ENCODE peak calls at places on chromosomes 16 and 17, in seven cellular contexts. One of them, this sample, is unnamed.

GRCh38 chr17:9291912-9292562 is 270.7 kb downstream of the NTN1 start:
- DNase-seq in transverse colon: peak
- DNase-seq in activated T-helper 9 cell treated with anti-CD3 and anti-CD28 coated beads, Interleukin-2, amount 50 U/mL, for 16 hours: peak
- DNase-seq in cerebellar nuclear complex: no peak
- DNase-seq in NCI-H2029 treated with DMSO at 0.1 percent for 48 hours: no peak
- DNase-seq in kidney epithelial cell: no peak
- DNase-seq in T-cell: peak
- DNase-seq in this sample: no peak

GRCh38 chr17:28552201-28552999 is at the start of gene UNC119:
- DNase-seq in transverse colon: peak
- DNase-seq in activated T-helper 9 cell treated with anti-CD3 and anti-CD28 coated beads, Interleukin-2, amount 50 U/mL, for 16 hours: peak
- DNase-seq in cerebellar nuclear complex: no peak
- DNase-seq in NCI-H2029 treated with DMSO at 0.1 percent for 48 hours: no peak
- DNase-seq in kidney epithelial cell: no peak
- DNase-seq in T-cell: peak
- DNase-seq in this sample: no peak

GRCh38 chr16:47965439-47965838 is 190.4 kb downstream of the ABCC12 start:
- DNase-seq in transverse colon: no peak
- DNase-seq in activated T-helper 9 cell treated with anti-CD3 and anti-CD28 coated beads, Interleukin-2, amount 50 U/mL, for 16 hours: no peak
- DNase-seq in cerebellar nuclear complex: no peak
- DNase-seq in NCI-H2029 treated with DMSO at 0.1 percent for 48 hours: no peak
- DNase-seq in kidney epithelial cell: peak
- DNase-seq in T-cell: no peak
- DNase-seq in this sample: no peak

GRCh38 chr16:12257926-12258561 is 281.5 kb downstream of the SNX29 start:
- DNase-seq in transverse colon: peak
- DNase-seq in activated T-helper 9 cell treated with anti-CD3 and anti-CD28 coated beads, Interleukin-2, amount 50 U/mL, for 16 hours: no peak
- DNase-seq in cerebellar nuclear complex: no peak
- DNase-seq in NCI-H2029 treated with DMSO at 0.1 percent for 48 hours: peak
- DNase-seq in kidney epithelial cell: no peak
- DNase-seq in T-cell: no peak
- DNase-seq in this sample: no peak

GRCh38 chr17:21072623-21073278 is 29.9 kb upstream of the USP22 start:
- DNase-seq in transverse colon: no peak
- DNase-seq in activated T-helper 9 cell treated with anti-CD3 and anti-CD28 coated beads, Interleukin-2, amount 50 U/mL, for 16 hours: no peak
- DNase-seq in cerebellar nuclear complex: peak
- DNase-seq in NCI-H2029 treated with DMSO at 0.1 percent for 48 hours: no peak
- DNase-seq in kidney epithelial cell: no peak
- DNase-seq in T-cell: no peak
- DNase-seq in this sample: no peak

GRCh38 chr17:65572581-65573282 is 11.3 kb upstream of the AXIN2 start:
- DNase-seq in transverse colon: no peak
- DNase-seq in activated T-helper 9 cell treated with anti-CD3 and anti-CD28 coated beads, Interleukin-2, amount 50 U/mL, for 16 hours: no peak
- DNase-seq in cerebellar nuclear complex: no peak
- DNase-seq in NCI-H2029 treated with DMSO at 0.1 percent for 48 hours: no peak
- DNase-seq in kidney epithelial cell: no peak
- DNase-seq in T-cell: no peak
- DNase-seq in this sample: no peak

GRCh38 chr17:38674013-38674748 is 576 bp downstream of the EPOP start:
- DNase-seq in transverse colon: peak
- DNase-seq in activated T-helper 9 cell treated with anti-CD3 and anti-CD28 coated beads, Interleukin-2, amount 50 U/mL, for 16 hours: peak
- DNase-seq in cerebellar nuclear complex: no peak
- DNase-seq in NCI-H2029 treated with DMSO at 0.1 percent for 48 hours: no peak
- DNase-seq in kidney epithelial cell: no peak
- DNase-seq in T-cell: peak
- DNase-seq in this sample: no peak

GRCh38 chr17:520447-521167 is 168.0 kb upstream of the RPH3AL start:
- DNase-seq in transverse colon: no peak
- DNase-seq in activated T-helper 9 cell treated with anti-CD3 and anti-CD28 coated beads, Interleukin-2, amount 50 U/mL, for 16 hours: no peak
- DNase-seq in cerebellar nuclear complex: no peak
- DNase-seq in NCI-H2029 treated with DMSO at 0.1 percent for 48 hours: no peak
- DNase-seq in kidney epithelial cell: peak
- DNase-seq in T-cell: no peak
- DNase-seq in this sample: no peak

GRCh38 chr16:55386534-55387296 is 62.7 kb downstream of the IRX6 start:
- DNase-seq in transverse colon: no peak
- DNase-seq in activated T-helper 9 cell treated with anti-CD3 and anti-CD28 coated beads, Interleukin-2, amount 50 U/mL, for 16 hours: no peak
- DNase-seq in cerebellar nuclear complex: no peak
- DNase-seq in NCI-H2029 treated with DMSO at 0.1 percent for 48 hours: no peak
- DNase-seq in kidney epithelial cell: no peak
- DNase-seq in T-cell: no peak
- DNase-seq in this sample: no peak